ENCODE peak calls at places on chromosomes 3 and 15, in five cellular contexts. One of them, this sample, is unnamed.

GRCh38 chr15:58987036-58987435 is 427 bp upstream of the RNF111 start:
- DNase-seq in body of pancreas: no peak
- DNase-seq in GM20000: no peak
- DNase-seq in A673: peak; percentile 4
- DNase-seq in MCF 10A: peak; percentile 0
- DNase-seq in this sample: no peak

GRCh38 chr3:176302271-176302670 is 895.0 kb downstream of the TBL1XR1 start:
- DNase-seq in body of pancreas: no peak
- DNase-seq in GM20000: no peak
- DNase-seq in A673: no peak
- DNase-seq in MCF 10A: no peak
- DNase-seq in this sample: no peak

GRCh38 chr3:109132801-109133473 is 3.6 kb upstream of the C3orf85 start:
- DNase-seq in body of pancreas: peak; percentile 40
- DNase-seq in GM20000: no peak
- DNase-seq in A673: no peak
- DNase-seq in MCF 10A: peak; percentile 20
- DNase-seq in this sample: no peak

GRCh38 chr3:184345678-184346144 is 8.3 kb downstream of the FAM131A start:
- DNase-seq in body of pancreas: peak; percentile 75
- DNase-seq in GM20000: peak; percentile 45
- DNase-seq in A673: peak; percentile 90
- DNase-seq in MCF 10A: peak; percentile 84
- DNase-seq in this sample: peak; percentile 65

GRCh38 chr3:197186887-197187588 is 111.4 kb downstream of the DLG1 start:
- DNase-seq in body of pancreas: peak; percentile 43
- DNase-seq in GM20000: peak; percentile 57
- DNase-seq in A673: peak; percentile 81
- DNase-seq in MCF 10A: peak; percentile 77
- DNase-seq in this sample: peak; percentile 34

GRCh38 chr3:16943857-16944256 is 59.1 kb downstream of the PLCL2 start:
- DNase-seq in body of pancreas: no peak
- DNase-seq in GM20000: no peak
- DNase-seq in A673: no peak
- DNase-seq in MCF 10A: no peak
- DNase-seq in this sample: no peak

GRCh38 chr3:125694761-125695294 is 99.5 kb upstream of the OSBPL11 start:
- DNase-seq in body of pancreas: peak; percentile 40
- DNase-seq in GM20000: no peak
- DNase-seq in A673: no peak
- DNase-seq in MCF 10A: no peak
- DNase-seq in this sample: no peak

GRCh38 chr3:139533781-139534443 is 5.6 kb downstream of the RBP1 start:
- DNase-seq in body of pancreas: peak; percentile 75
- DNase-seq in GM20000: no peak
- DNase-seq in A673: peak; percentile 76
- DNase-seq in MCF 10A: peak; percentile 27
- DNase-seq in this sample: no peak

GRCh38 chr15:88031461-88031860 is 225.1 kb downstream of the NTRK3 start:
- DNase-seq in body of pancreas: no peak
- DNase-seq in GM20000: no peak
- DNase-seq in A673: no peak
- DNase-seq in MCF 10A: no peak
- DNase-seq in this sample: no peak

GRCh38 chr3:183533410-183534132 is 21.9 kb downstream of the KLHL6 start:
- DNase-seq in body of pancreas: no peak
- DNase-seq in GM20000: peak; percentile 57
- DNase-seq in A673: no peak
- DNase-seq in MCF 10A: no peak
- DNase-seq in this sample: peak; percentile 48

GRCh38 chr3:45166283-45166879 is 20.2 kb upstream of the CDCP1 start:
- DNase-seq in body of pancreas: no peak
- DNase-seq in GM20000: no peak
- DNase-seq in A673: no peak
- DNase-seq in MCF 10A: no peak
- DNase-seq in this sample: no peak

GRCh38 chr3:196177967-196178366 is 33.2 kb downstream of the ZDHHC19 start:
- DNase-seq in body of pancreas: no peak
- DNase-seq in GM20000: no peak
- DNase-seq in A673: no peak
- DNase-seq in MCF 10A: no peak
- DNase-seq in this sample: no peak

GRCh38 chr3:196178993-196179379 is 32.2 kb downstream of the ZDHHC19 start:
- DNase-seq in body of pancreas: no peak
- DNase-seq in GM20000: no peak
- DNase-seq in A673: no peak
- DNase-seq in MCF 10A: no peak
- DNase-seq in this sample: no peak

GRCh38 chr3:196181127-196181546 is 30.1 kb downstream of the ZDHHC19 start:
- DNase-seq in body of pancreas: no peak
- DNase-seq in GM20000: no peak
- DNase-seq in A673: no peak
- DNase-seq in MCF 10A: no peak
- DNase-seq in this sample: no peak

GRCh38 chr3:196180346-196180745 is 30.9 kb downstream of the ZDHHC19 start:
- DNase-seq in body of pancreas: no peak
- DNase-seq in GM20000: no peak
- DNase-seq in A673: no peak
- DNase-seq in MCF 10A: no peak
- DNase-seq in this sample: no peak

DNA sequence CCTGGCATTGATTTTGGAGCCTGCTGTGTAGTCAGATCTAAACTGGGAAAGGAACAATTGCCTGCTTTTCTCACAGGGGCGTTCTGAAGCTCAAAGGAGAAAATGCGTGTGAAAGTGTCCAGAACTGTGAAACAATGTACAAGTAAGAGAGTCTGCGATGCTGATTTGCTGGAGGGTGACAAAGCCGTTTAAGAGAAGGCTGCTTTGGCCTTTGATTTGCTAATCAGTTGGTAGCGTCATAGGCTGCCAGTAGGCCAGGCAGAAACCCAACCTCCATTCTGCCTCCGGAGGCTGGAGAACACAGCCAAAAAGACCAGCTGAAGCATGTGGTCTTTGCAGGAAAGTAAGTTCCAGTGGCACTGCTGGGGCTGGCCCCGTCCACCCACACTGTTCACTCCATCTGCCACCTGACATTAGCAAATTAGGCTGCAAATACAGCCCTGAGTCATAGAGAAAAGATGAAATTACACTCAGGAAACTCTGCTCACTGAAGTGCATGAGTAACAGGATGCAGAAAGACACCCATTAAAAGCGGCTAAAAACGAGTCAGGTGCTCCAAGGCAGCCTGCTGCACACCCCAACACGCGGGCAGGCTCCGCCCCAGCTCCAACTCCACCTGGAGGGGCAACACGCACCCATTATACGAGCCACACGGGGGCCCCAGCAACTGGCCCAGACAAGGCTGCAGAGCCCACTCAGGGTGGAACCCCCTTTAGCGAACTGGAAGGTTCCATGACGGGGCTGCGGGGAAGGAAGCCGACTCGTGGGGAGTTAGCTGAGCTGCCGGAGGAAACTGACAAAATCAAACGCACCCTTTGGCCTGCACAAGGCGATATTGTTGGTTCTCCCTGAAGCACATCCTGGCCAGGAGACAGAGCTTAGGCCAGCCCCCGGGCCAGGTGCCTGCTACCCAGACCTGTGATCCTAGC is 31.6 kb downstream of the ZDHHC19 start:
- DNase-seq in body of pancreas: peak; percentile 52
- DNase-seq in GM20000: peak; percentile 82
- DNase-seq in A673: no peak
- DNase-seq in MCF 10A: peak; percentile 62
- DNase-seq in this sample: peak; percentile 88
- TF ChIP-seq CTCF in body of pancreas: no peak
- TF ChIP-seq CTCF in GM20000: peak; percentile 26
- TF ChIP-seq CTCF in A673: no peak
- TF ChIP-seq CTCF in MCF 10A: no peak
- TF ChIP-seq CTCF in this sample: peak; percentile 51

DNA sequence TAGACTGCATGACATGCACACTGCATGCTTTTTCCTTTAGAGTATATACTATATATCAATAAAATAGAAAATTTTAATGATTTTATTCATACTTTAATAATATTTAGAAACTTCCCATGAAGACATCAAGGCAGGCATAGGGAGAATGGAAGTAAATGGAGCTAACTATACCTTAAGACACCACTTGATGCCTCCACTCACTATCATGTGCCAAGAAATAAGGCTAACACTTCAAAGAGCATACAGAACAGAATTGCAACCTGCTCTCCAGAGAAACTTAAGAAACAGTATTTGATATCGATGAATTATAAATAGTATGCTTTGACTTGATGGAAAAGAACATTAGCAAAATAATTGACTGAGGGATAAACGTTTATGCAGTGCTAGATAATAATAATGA is 192.6 kb upstream of the MBNL1 start:
- DNase-seq in body of pancreas: no peak
- DNase-seq in GM20000: no peak
- DNase-seq in A673: no peak
- DNase-seq in MCF 10A: peak; percentile 21
- DNase-seq in this sample: no peak
- TF ChIP-seq CTCF in body of pancreas: no peak
- TF ChIP-seq CTCF in GM20000: no peak
- TF ChIP-seq CTCF in A673: no peak
- TF ChIP-seq CTCF in MCF 10A: peak; percentile 15
- TF ChIP-seq CTCF in this sample: peak; percentile 11

GRCh38 chr3:126961191-126961790 is 21.6 kb upstream of the PLXNA1 start:
- DNase-seq in body of pancreas: peak; percentile 80
- DNase-seq in GM20000: peak; percentile 48
- DNase-seq in A673: peak; percentile 26
- DNase-seq in MCF 10A: peak; percentile 88
- DNase-seq in this sample: peak; percentile 58

GRCh38 chr3:126959144-126959920 is 23.6 kb upstream of the PLXNA1 start:
- DNase-seq in body of pancreas: no peak
- DNase-seq in GM20000: no peak
- DNase-seq in A673: no peak
- DNase-seq in MCF 10A: no peak
- DNase-seq in this sample: no peak

GRCh38 chr3:126958638-126959085 is 24.3 kb upstream of the PLXNA1 start:
- DNase-seq in body of pancreas: no peak
- DNase-seq in GM20000: no peak
- DNase-seq in A673: no peak
- DNase-seq in MCF 10A: no peak
- DNase-seq in this sample: no peak

GRCh38 chr3:126960604-126960995 is 22.3 kb upstream of the PLXNA1 start:
- DNase-seq in body of pancreas: no peak
- DNase-seq in GM20000: no peak
- DNase-seq in A673: no peak
- DNase-seq in MCF 10A: no peak
- DNase-seq in this sample: no peak

GRCh38 chr3:126959921-126960603 is 22.9 kb upstream of the PLXNA1 start:
- DNase-seq in body of pancreas: no peak
- DNase-seq in GM20000: no peak
- DNase-seq in A673: no peak
- DNase-seq in MCF 10A: peak; percentile 62
- DNase-seq in this sample: no peak
- TF ChIP-seq CTCF in body of pancreas: no peak
- TF ChIP-seq CTCF in GM20000: no peak
- TF ChIP-seq CTCF in A673: no peak
- TF ChIP-seq CTCF in MCF 10A: peak; percentile 24
- TF ChIP-seq CTCF in this sample: no peak

GRCh38 chr3:5476403-5476802 is 288.9 kb downstream of the EDEM1 start:
- DNase-seq in body of pancreas: no peak
- DNase-seq in GM20000: no peak
- DNase-seq in A673: no peak
- DNase-seq in MCF 10A: no peak
- DNase-seq in this sample: no peak
- TF ChIP-seq CTCF in body of pancreas: no peak
- TF ChIP-seq CTCF in GM20000: no peak
- TF ChIP-seq CTCF in A673: no peak
- TF ChIP-seq CTCF in MCF 10A: no peak
- TF ChIP-seq CTCF in this sample: no peak